ENCODE peak calls at places on chromosomes 13 and 19, in four cellular contexts. S, C, M and P are unnamed samples. For H4K20me1, the result is how much of the 10 kb centered on the place peaks cover.

GRCh38 chr13:19685445-19685844 is 52.0 kb downstream of the MPHOSPH8 start:
- DNase-seq in M (no peak), C (no peak), S (no peak), P (no peak)

GRCh38 chr13:40494932-40495619 is 171.4 kb downstream of the FOXO1 start:
- DNase-seq in C (no peak), M (no peak), S (no peak), P (no peak)

GRCh38 chr13:97856001-97856675 is 97.3 kb upstream of the IPO5 start:
- DNase-seq in C (no peak), S (peak), M (no peak), P (no peak)

GRCh38 chr13:48873598-48873997 is 102.1 kb upstream of the FNDC3A start:
- DNase-seq in M (no peak), S (peak), C (no peak), P (peak)

GRCh38 chr13:20148501-20149183 is 12.2 kb downstream of the GJA3 start:
- DNase-seq in S (no peak), M (no peak), C (no peak), P (no peak)

GRCh38 chr19:50044922-50045321 is 19.1 kb downstream of the ZNF473 start:
- DNase-seq in C (no peak), M (no peak), S (no peak), P (no peak)

GRCh38 chr19:32497386-32497785 is 83.6 kb upstream of the PDCD5 start:
- DNase-seq in C (no peak), S (no peak), M (no peak), P (no peak)

GRCh38 chr19:37718357-37718756 is 1.2 kb downstream of the ZNF607 start:
- DNase-seq in M (no peak), S (no peak), C (no peak), P (no peak)

GRCh38 chr13:24130134-24130792 is 30.3 kb upstream of the SPATA13 start:
- DNase-seq in M (no peak), C (no peak), S (no peak), P (no peak)

GRCh38 chr19:24003537-24003936 is 83.5 kb upstream of the ZNF254 start:
- DNase-seq in M (no peak), S (no peak), C (no peak), P (no peak)

GRCh38 chr19:39969266-39969665 is 1.7 kb upstream of the PSMC4 start:
- DNase-seq in M (no peak), S (peak), C (no peak), P (no peak)

GRCh38 chr13:110643768-110644421 is 28.6 kb downstream of the NAXD start:
- DNase-seq in M (no peak), C (no peak), S (no peak), P (no peak)

GRCh38 chr19:8811315-8812172 is 20.6 kb downstream of the ZNF558 start:
- DNase-seq in S (peak), C (no peak), M (no peak), P (no peak)

GRCh38 chr19:39546599-39546998 is 6.6 kb upstream of the EID2 start:
- DNase-seq in M (no peak), S (no peak), C (no peak), P (peak)

GRCh38 chr19:52981329-52981728 is 18.6 kb upstream of the ZNF816 start:
- DNase-seq in C (no peak), M (no peak), S (no peak), P (no peak)

GRCh38 chr13:64158910-64159309 is 2743.3 kb upstream of the PCDH20 start:
- DNase-seq in M (no peak), C (no peak), S (peak), P (no peak)

GRCh38 chr19:10288662-10289166 is 1.0 kb upstream of the ICAM5 start:
- DNase-seq in C (peak), M (no peak), S (no peak), P (no peak)

GRCh38 chr19:17090501-17091074 is 15.0 kb downstream of the MYO9B start:
- DNase-seq in S (no peak), M (no peak), C (no peak), P (no peak)

GRCh38 chr19:3507371-3508120 is 1.4 kb downstream of the FZR1 start:
- DNase-seq in M (peak), S (no peak), C (no peak), P (no peak)

GRCh38 chr13:100983111-100983510 is 308.5 kb upstream of the TMTC4 start:
- DNase-seq in S (no peak), C (no peak), M (no peak), P (no peak)

GRCh38 chr13:65479692-65480091 is 1750.4 kb downstream of the PCDH9 start:
- DNase-seq in M (no peak), C (no peak), S (no peak), P (no peak)

GRCh38 chr13:46553521-46553885 is 533 bp downstream of the LRCH1 start:
- DNase-seq in S (no peak), C (no peak), M (no peak), P (no peak)

GRCh38 chr13:30920162-30920561 is 12.3 kb upstream of the TEX26 start:
- DNase-seq in C (no peak), M (no peak), S (no peak), P (no peak)

GRCh38 chr19:33906578-33907335 is 110.1 kb downstream of the KCTD15 start:
- DNase-seq in S (peak), M (no peak), C (no peak), P (peak)

GRCh38 chr19:16342002-16342715 is 17.5 kb downstream of the KLF2 start:
- DNase-seq in S (no peak), C (no peak), M (no peak), P (no peak)

GRCh38 chr13:93338906-93339305 is 112.3 kb downstream of the GPC6 start:
- DNase-seq in M (no peak), S (no peak), C (no peak), P (no peak)

GRCh38 chr19:58368561-58369360 is 6.2 kb upstream of the ZNF497 start:
- DNase-seq in M (no peak), S (no peak), C (no peak), P (no peak)

GRCh38 chr19:56477429-56478338 is 539 bp upstream of the ZNF667 start:
- DNase-seq in C (no peak), M (peak), S (peak), P (peak)

GRCh38 chr19:4503224-4504170 is 14.8 kb downstream of the PLIN4 start:
- DNase-seq in C (no peak), M (no peak), S (no peak), P (no peak)

GRCh38 chr13:23321534-23322241 is 111.8 kb downstream of the SACS start:
- DNase-seq in M (no peak), C (no peak), S (peak), P (peak)

GRCh38 chr19:16366433-16367268 is 42.0 kb downstream of the KLF2 start:
- DNase-seq in S (no peak), M (no peak), C (no peak), P (no peak)

GRCh38 chr13:72204291-72204690 is 337.3 kb upstream of the DACH1 start:
- DNase-seq in S (peak), M (no peak), C (peak), P (no peak)

GRCh38 chr13:91482427-91482826 is 84.0 kb downstream of the GPC5 start:
- DNase-seq in S (no peak), M (no peak), C (no peak), P (no peak)

GRCh38 chr19:46704379-46705076 is 12.4 kb downstream of the PRKD2 start:
- DNase-seq in C (peak), M (peak), S (peak), P (no peak)

GRCh38 chr19:5789201-5789795 is 1.7 kb downstream of the DUS3L start:
- DNase-seq in C (no peak), M (no peak), S (no peak), P (no peak)
- H4K20me1 ChIP-seq in C (under half), M (under half), S (under half), P (under half)

DNA sequence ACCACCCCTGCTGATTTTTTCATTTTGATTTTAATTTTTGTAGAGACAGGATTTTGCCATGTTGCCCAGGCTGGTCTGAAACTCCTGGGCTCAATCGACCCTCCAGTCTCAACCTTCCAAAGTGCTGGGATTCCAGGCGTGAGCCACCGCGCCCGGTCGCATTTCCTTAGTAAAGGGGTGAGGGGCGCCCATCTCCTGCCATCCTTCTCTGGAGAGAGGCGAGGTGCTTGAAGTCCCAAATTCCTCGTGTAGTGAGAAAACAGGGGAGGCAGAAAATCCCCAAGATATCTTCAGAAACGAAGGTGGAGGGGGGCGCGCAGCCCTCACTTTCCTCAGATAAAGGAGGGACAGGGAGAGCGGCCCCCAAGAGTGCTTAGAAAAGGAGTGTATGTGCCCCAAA is 21.0 kb upstream of the GATAD2A start:
- DNase-seq in C (no peak), M (no peak), S (no peak), P (no peak)
- H3K4me3 ChIP-seq in C (peak), M (peak), S (peak), P (peak)

GRCh38 chr13:45340422-45341033 is 455 bp downstream of the TPT1 start:
- DNase-seq in S (peak), C (peak), M (peak), P (no peak)

GRCh38 chr13:45339867-45340266 is 1.1 kb downstream of the TPT1 start:
- DNase-seq in M (no peak), C (no peak), S (no peak), P (no peak)

GRCh38 chr13:45341034-45341798 is at the start of gene TPT1:
- DNase-seq in M (peak), C (peak), S (peak), P (peak)

GRCh38 chr13:45337803-45338202 is 3.2 kb downstream of the TPT1 start:
- DNase-seq in S (no peak), M (no peak), C (no peak), P (no peak)

DNA sequence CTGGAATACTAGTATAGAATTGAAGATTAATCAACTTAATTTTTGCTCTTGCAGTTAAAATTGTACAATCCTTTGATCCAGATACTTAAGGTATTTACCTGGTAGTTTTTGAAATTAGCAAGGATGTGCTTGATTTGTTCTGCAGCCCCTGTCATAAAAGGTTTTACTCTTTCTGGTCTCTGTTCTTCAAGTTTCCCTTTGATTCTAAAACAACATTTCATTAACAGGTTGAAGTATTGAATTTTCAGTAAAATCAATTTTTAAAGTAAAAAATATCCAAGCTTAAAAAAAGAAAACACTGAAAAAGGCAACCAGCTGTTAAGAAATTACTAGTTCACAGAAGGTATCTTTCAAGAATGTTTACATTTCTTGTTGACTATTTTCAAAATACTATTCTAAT is 1.6 kb downstream of the TPT1 start:
- DNase-seq in S (no peak), C (no peak), M (no peak), P (no peak)
- H4K20me1 ChIP-seq in S (under half), C (half or more), M (half or more), P (half or more)

GRCh38 chr13:112956516-112957294 is 12.3 kb upstream of the MCF2L start:
- DNase-seq in S (peak), M (no peak), C (no peak), P (no peak)
- H3K4me3 ChIP-seq in S (no peak), M (no peak), C (no peak), P (no peak)

DNA sequence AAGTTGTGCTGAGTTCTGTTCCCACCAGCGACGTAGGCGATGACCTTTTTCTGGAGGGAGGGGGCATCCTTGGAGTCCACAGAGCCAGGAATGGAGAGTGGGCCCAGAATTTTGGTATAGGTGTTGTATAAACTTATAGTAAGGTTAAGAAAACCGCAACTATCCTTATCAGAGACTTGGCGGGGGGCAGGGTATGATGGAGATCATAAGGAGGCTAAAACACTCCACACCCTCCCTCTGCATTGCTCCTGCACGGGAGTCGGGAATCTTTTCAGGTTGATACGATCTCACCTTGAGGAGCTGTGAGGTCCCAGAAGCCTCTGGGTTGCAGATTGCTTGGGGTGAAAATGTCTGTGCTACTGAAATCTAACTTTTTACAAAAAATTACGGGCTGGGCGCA is 6.3 kb upstream of the CEACAM19 start:
- DNase-seq in C (no peak), S (no peak), M (no peak), P (no peak)
- H4K20me1 ChIP-seq in C (under half), S (under half), M (under half), P (under half)

DNA sequence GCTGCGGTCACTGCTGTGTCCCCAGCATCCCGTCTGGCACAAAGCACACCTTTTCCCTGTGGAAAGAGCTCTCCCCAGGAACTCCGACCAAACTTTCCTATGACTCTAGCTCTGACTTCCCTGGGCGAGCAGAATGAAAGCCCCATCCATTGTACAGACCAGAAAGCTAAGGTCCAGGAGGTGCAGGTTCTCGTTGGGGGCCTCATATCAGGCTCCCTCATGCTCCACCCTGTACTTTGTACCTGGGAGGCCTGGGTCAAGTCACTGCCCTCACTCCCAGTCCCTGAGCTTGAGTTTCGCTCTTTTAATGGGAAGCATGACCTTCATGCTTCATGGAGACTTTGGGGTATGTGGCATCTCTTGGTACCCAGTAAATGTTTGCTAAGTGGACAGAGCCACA is 18.4 kb downstream of the CYTH2 start:
- DNase-seq in S (no peak), M (no peak), C (no peak), P (no peak)
- H3K4me3 ChIP-seq in S (no peak), M (no peak), C (no peak), P (peak)